ENCODE peak calls at places on chromosome 18, in five cellular contexts. G is esophagus squamous epithelium, W is transverse colon, K is uterus, O is tibial nerve. L is an unnamed sample.

GRCh38 chr18:78713726-78714125 is 265.9 kb upstream of the SALL3 start:
- DNase-seq in O (no peak), W (no peak), K (no peak), G (no peak), L (no peak)

GRCh38 chr18:73151086-73151485 is 283.3 kb upstream of the NETO1 start:
- DNase-seq in K (no peak), G (no peak), O (no peak), W (no peak), L (no peak)

GRCh38 chr18:2538844-2539243 is 32.5 kb downstream of the METTL4 start:
- DNase-seq in K (no peak), O (no peak), W (no peak), G (no peak), L (no peak)

GRCh38 chr18:32889620-32890593 is 117.1 kb upstream of the KLHL14 start:
- DNase-seq in W (no peak), O (no peak), G (no peak), K (no peak), L (no peak)

GRCh38 chr18:78913830-78914585 is 65.6 kb upstream of the SALL3 start:
- DNase-seq in O (no peak), K (no peak), W (no peak), G (no peak), L (no peak)

GRCh38 chr18:13120967-13121586 is 97.5 kb upstream of the LDLRAD4 start:
- DNase-seq in W (no peak), G (no peak), K (no peak), O (no peak), L (no peak)

GRCh38 chr18:68387246-68387645 is 327.7 kb downstream of the TMX3 start:
- DNase-seq in G (no peak), O (no peak), W (no peak), K (no peak), L (no peak)

GRCh38 chr18:79871026-79871390 is 73.3 kb downstream of the KCNG2 start:
- DNase-seq in K (no peak), O (no peak), G (no peak), W (no peak), L (no peak)

GRCh38 chr18:45167631-45168225 is 447.5 kb upstream of the SLC14A2 start:
- DNase-seq in G (no peak), W (no peak), O (no peak), K (no peak), L (no peak)

GRCh38 chr18:13267517-13267916 is 49.0 kb downstream of the LDLRAD4 start:
- DNase-seq in O (no peak), G (no peak), K (no peak), W (no peak), L (no peak)

GRCh38 chr18:13520741-13521140 is 205.6 kb downstream of the FAM210A start:
- DNase-seq in O (no peak), G (no peak), W (no peak), K (no peak), L (no peak)

GRCh38 chr18:44093253-44093652 is 587.4 kb upstream of the SETBP1 start:
- DNase-seq in W (no peak), O (no peak), G (no peak), K (no peak), L (no peak)

GRCh38 chr18:42425025-42425424 is 470.0 kb downstream of the PIK3C3 start:
- DNase-seq in W (no peak), G (no peak), O (no peak), K (no peak), L (no peak)

GRCh38 chr18:13371689-13372404 is 153.3 kb downstream of the LDLRAD4 start:
- DNase-seq in G (no peak), O (no peak), K (no peak), W (peak; percentile 66), L (no peak)

GRCh38 chr18:7221424-7222155 is 9.3 kb upstream of the LRRC30 start:
- DNase-seq in O (no peak), G (no peak), W (peak; percentile 9), K (no peak), L (peak; percentile 67)

DNA sequence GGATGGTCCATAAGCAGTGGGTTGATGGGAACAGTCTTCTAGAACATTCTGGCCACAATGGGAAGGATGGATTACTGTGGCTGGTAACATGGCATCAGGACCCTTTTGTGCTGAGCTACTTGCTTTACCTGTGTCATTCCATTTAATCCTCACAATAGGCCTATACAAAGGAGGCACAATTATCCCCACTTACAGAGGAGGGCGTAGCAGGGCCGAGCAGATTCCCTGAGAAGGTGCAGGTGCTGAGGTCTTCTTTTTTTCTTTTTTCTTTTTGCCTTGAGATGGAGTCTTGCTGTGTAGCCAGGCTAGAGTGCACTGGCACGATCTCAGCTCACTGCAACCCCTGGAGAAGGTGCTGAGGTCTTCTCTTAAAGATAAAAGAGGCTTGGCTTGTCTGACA is 6.7 kb upstream of the LRRC30 start:
- DNase-seq in K (no peak), W (no peak), G (no peak), O (no peak), L (no peak)
- TF ChIP-seq CTCF in K (no peak), W (no peak), G (no peak), O (no peak), L (no peak)

GRCh38 chr18:36580874-36581750 is 247.7 kb downstream of the TPGS2 start:
- DNase-seq in K (no peak), W (no peak), G (no peak), O (no peak), L (no peak)

GRCh38 chr18:36576339-36576738 is 252.5 kb downstream of the TPGS2 start:
- DNase-seq in G (no peak), O (no peak), K (no peak), W (no peak), L (no peak)

GRCh38 chr18:36579311-36579710 is 249.5 kb downstream of the TPGS2 start:
- DNase-seq in G (no peak), W (no peak), O (no peak), K (no peak), L (no peak)

GRCh38 chr18:36580266-36580665 is 248.5 kb downstream of the TPGS2 start:
- DNase-seq in W (no peak), O (peak; percentile 49), G (no peak), K (no peak), L (no peak)

DNA sequence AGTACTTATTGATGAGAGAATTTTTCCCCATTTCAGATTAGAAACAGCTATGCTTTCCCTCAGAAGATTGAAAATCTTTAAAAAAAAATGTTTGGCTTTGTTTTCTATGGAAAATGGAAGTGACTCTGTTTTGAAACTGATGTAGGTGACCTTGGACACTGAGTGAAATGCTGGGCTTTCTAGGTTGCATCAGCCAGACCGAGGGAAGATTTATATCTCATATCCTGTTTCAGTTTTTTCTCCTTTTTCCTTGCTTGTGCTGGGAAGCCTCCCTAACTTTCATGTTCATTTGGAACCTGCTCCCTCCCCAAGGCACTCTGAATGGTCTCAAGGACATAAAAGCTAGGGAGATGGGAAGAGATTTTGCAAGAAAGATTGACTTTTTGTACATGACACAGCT is 249.9 kb downstream of the TPGS2 start:
- DNase-seq in G (no peak), O (no peak), W (no peak), K (no peak), L (no peak)
- H3K27ac ChIP-seq in G (peak overlapping the region; percentile 74), O (no peak overlapping the region), W (peak overlapping the region; percentile 31), K (no peak overlapping the region), L (no peak overlapping the region)

DNA sequence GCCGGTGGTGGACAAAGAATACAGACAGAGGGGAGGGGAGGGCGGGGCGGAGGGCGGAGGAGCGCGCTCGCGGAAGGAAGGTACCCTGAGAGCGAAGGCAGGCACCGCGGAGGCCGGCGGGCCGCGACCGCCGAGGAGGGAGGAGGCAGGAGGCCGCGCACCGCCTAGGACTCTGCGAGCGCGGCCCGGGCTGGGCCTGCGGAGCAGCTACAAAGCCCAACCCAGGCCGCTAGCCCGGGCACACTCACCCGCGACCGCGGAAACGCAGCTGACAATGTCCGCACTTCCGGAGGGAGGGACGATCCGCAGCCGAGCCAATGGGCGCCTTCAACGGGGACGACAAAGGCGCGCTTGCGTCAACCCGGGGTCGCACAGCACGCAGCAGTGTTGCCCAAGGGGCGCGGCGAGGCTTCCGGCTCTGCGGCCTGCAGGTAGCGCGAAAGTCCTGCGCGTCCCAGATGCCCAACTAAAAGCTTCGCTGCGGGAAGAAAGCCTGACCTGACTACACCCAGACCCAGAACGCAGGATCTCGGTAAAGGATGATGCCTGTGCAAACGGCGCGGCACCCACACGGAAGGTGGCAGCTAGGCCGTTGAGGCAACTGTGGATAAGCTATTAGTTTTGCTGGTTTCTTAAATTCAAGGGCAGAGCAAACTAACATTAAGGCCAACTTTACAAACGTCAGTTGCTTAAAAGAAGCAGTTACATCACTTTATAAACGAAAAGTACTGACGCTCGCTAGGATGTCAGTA is at the start of gene C18orf32:
- DNase-seq in K (peak; percentile 93), W (peak; percentile 97), O (peak; percentile 92), G (peak; percentile 50), L (peak; percentile 95)
- TF ChIP-seq POLR2A in K (peak; percentile 91), W (peak; percentile 97), O (peak; percentile 93), G (peak; percentile 53), L (peak; percentile 84)

DNA sequence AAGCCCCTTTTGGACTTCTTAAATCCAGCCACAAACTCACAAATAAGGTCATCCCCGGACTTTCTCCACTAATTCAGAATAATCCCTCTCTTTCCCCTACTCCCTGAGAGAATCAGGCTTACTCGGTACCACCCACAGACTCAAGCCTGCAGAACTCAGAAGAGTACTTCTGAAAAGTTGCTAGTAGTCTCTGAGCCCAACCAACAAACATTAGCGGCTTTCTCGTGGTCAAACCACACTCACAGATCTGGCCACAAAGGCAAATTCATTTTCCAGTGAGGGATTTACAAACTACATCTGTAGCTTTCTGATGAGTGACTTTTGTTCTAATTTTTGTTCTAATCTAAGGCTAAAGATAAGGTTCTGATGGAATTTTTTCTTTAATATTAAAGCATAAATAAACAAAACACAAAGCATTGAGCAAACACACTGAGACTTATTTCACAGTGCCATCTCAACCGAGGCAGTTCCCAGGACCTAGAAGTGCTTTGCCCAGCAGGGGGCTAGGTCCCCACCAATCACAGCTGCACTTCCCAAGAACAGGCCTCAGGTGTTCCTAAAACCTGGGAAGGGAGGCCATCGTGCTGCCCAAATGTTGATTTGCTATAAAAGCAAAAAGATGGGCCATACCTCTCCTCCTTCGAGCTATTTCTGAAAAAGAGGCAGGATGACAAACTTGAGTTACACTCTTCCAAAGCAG is 110.7 kb downstream of the COLEC12 start:
- DNase-seq in O (no peak), W (no peak), G (no peak), K (no peak), L (no peak)
- TF ChIP-seq CTCF in O (no peak), W (no peak), G (no peak), K (no peak), L (no peak)

DNA sequence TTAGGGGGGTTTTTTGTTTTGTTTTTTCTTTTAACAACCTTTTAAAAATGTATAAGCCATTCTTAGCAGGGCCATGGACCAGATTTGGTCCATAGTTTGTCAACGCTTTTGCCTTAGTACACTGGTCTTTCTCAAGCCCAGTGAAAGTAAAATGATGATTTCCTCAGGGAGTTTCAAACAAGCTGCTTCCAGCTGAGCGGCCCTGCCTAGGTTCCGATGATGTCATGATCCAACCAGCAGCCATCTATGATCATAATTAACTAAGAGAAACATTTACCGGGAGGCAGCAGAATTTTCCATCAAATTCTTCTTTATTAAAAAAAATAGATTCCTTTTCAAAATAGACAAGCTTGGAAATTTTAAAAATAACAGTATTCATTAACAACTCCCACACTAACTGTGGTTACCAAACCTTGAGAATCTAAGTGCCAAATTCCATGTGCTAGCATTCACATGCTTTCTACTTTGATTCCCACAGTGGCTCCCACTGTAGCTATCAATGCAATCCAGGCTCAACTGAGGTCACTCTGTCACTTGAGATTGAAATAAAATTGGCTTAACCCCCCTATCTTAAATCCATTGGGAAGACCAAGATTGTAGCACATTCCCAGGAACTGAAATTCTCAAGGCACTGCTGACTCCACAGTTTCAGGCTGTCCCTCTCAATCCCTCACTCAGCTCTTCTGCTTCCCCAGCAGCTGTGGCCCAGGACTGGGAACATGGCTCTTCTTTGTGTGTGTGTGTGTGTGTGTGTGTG is 148.9 kb downstream of the RNF152 start:
- DNase-seq in G (no peak), K (peak; percentile 61), W (no peak), O (peak; percentile 31), L (no peak)
- H3K27ac ChIP-seq in G (peak overlapping the region; percentile 66), K (peak overlapping the region; percentile 72), W (no peak overlapping the region), O (peak overlapping the region; percentile 25), L (peak overlapping the region; percentile 85)

GRCh38 chr18:56974141-56974540 is 172.7 kb upstream of the BOD1L2 start:
- DNase-seq in O (no peak), W (no peak), K (no peak), G (no peak), L (no peak)
- TF ChIP-seq POLR2A in O (no peak), W (no peak), K (no peak), G (no peak), L (no peak)